ENCODE peak calls at places on chromosomes 16 and 17, in eight cellular contexts. V is OCI-LY7, M is tibial nerve, J is esophagus squamous epithelium, U is neural progenitor cell, H is sigmoid colon, E is suprapubic skin, Y is tibial artery. S is an unnamed sample.

GRCh38 chr17:13024526-13025263 is 6.9 kb upstream of the ELAC2 start:
- DNase-seq in V (peak; percentile 68), U (peak; percentile 86), M (peak; percentile 51), H (no peak), Y (peak; percentile 47), E (peak; percentile 71), J (no peak), S (peak; percentile 79)

GRCh38 chr17:73901661-73902415 is 257.6 kb upstream of the SDK2 start:
- DNase-seq in M (peak; percentile 21), V (peak; percentile 25), U (peak; percentile 79), J (no peak), Y (peak; percentile 33), H (no peak), E (no peak), S (peak; percentile 74)

GRCh38 chr17:51608251-51608933 is 348.0 kb downstream of the UTP18 start:
- DNase-seq in V (no peak), E (no peak), Y (no peak), M (no peak), H (no peak), U (no peak), J (no peak), S (no peak)

GRCh38 chr16:51666821-51667220 is 515.8 kb upstream of the SALL1 start:
- DNase-seq in M (no peak), H (no peak), U (no peak), V (no peak), J (no peak), Y (no peak), E (no peak), S (no peak)

GRCh38 chr17:28920191-28920590 is 17.3 kb upstream of the DHRS13 start:
- DNase-seq in U (no peak), J (no peak), V (no peak), H (no peak), M (no peak), Y (no peak), E (no peak), S (no peak)

GRCh38 chr16:50373780-50374179 is 5.0 kb upstream of the BRD7 start:
- DNase-seq in V (no peak), E (no peak), U (no peak), M (no peak), Y (no peak), H (no peak), J (no peak), S (no peak)

GRCh38 chr17:28255616-28256015 is 63.4 kb upstream of the TMEM97 start:
- DNase-seq in H (no peak), J (no peak), U (no peak), M (no peak), Y (no peak), V (no peak), E (no peak), S (no peak)

GRCh38 chr17:41009301-41009760 is 403 bp upstream of the KRTAP3-1 start:
- DNase-seq in J (no peak), M (no peak), U (peak; percentile 56), V (no peak), H (no peak), E (no peak), Y (no peak), S (no peak)

GRCh38 chr17:14552311-14552710 is 251.4 kb downstream of the HS3ST3B1 start:
- DNase-seq in V (no peak), E (no peak), J (no peak), H (no peak), M (no peak), Y (no peak), U (no peak), S (no peak)

GRCh38 chr16:49181812-49182211 is 99.8 kb downstream of the CBLN1 start:
- DNase-seq in U (peak; percentile 18), E (no peak), H (no peak), Y (no peak), V (no peak), J (no peak), M (no peak), S (no peak)

GRCh38 chr16:48503779-48504178 is 106.2 kb downstream of the N4BP1 start:
- DNase-seq in J (no peak), E (peak; percentile 70), U (no peak), Y (peak; percentile 72), H (peak; percentile 85), M (peak; percentile 82), V (no peak), S (no peak)

GRCh38 chr16:75462804-75463203 is 1.7 kb downstream of the TMEM170A start:
- DNase-seq in U (no peak), V (peak; percentile 9), E (no peak), Y (no peak), J (no peak), M (no peak), H (no peak), S (no peak)

GRCh38 chr17:30947796-30948195 is 23.0 kb upstream of the RNF135 start:
- DNase-seq in U (no peak), Y (no peak), M (no peak), H (no peak), V (no peak), E (no peak), J (no peak), S (no peak)

GRCh38 chr16:85377388-85378144 is 235.6 kb upstream of the GSE1 start:
- DNase-seq in J (no peak), E (no peak), H (no peak), Y (no peak), U (no peak), V (no peak), M (no peak), S (no peak)

GRCh38 chr16:84758627-84759026 is 58.8 kb downstream of the USP10 start:
- DNase-seq in M (no peak), U (no peak), V (no peak), Y (no peak), E (no peak), J (no peak), H (peak; percentile 78), S (no peak)

GRCh38 chr17:30549864-30550511 is 72.8 kb downstream of the GOSR1 start:
- DNase-seq in Y (no peak), M (no peak), E (no peak), U (no peak), J (no peak), V (no peak), H (no peak), S (no peak)

DNA sequence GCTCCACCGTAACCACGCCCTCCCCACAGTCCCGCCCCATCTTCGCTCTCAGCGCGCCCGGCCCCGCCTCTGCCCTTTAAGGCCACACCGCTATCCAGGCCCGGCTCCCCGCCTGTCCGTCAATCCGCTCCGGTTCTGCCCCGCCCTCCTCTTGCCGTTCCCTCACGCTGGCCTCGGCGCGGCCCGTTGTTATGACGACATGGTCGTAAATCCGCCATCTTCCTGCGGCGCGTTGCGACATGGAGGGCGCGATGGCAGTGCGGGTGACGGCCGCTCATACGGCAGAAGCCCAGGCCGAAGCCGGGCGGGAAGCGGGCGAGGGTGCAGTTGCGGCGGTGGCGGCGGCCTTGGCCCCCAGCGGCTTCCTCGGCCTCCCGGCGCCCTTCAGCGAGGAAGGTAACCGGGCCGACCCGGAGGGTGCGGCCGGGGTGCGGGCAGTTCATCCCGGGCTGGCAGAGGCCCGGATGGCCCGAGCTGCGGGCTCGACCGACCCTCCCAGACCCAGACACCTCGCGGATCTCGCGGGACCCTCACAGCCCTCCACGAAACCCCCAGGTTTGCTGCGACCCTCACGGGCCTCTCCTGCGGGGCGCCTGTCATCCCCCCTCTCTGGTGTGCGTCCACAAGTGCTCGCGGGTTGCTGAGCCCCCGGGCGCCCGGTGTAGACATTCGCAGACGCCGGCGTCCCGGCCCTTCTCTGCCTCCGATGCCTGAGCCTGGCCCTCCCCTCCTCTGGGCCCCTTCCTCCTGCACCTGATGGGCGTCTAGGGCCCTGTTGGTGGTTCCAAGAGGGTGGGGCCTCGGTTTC is at the start of gene E4F1:
- DNase-seq in J (peak; percentile 97), E (peak; percentile 100), U (peak; percentile 100), H (peak; percentile 100), V (peak; percentile 99), M (peak; percentile 97), Y (peak; percentile 99), S (peak; percentile 100)
- TF ChIP-seq CTCF in J (no peak), E (no peak), U (no peak), H (no peak), V (no peak), M (no peak), Y (no peak), S (no peak)

GRCh38 chr17:7583253-7584109 is at the start of gene MPDU1:
- DNase-seq in H (peak; percentile 99), M (peak; percentile 90), E (peak; percentile 98), V (peak; percentile 94), J (peak; percentile 71), U (peak; percentile 98), Y (peak; percentile 93), S (peak; percentile 89)
- H3K4me1 ChIP-seq in H (no peaks in the 10 kb centered on the region), M (peaks cover 76% of the 10 kb centered on the region), E (peaks cover 84% of the 10 kb centered on the region), V (peaks cover 33% of the 10 kb centered on the region), J (peaks cover 75% of the 10 kb centered on the region), U (peaks cover 15% of the 10 kb centered on the region), Y (peaks cover 46% of the 10 kb centered on the region), S (peaks cover 40% of the 10 kb centered on the region)

DNA sequence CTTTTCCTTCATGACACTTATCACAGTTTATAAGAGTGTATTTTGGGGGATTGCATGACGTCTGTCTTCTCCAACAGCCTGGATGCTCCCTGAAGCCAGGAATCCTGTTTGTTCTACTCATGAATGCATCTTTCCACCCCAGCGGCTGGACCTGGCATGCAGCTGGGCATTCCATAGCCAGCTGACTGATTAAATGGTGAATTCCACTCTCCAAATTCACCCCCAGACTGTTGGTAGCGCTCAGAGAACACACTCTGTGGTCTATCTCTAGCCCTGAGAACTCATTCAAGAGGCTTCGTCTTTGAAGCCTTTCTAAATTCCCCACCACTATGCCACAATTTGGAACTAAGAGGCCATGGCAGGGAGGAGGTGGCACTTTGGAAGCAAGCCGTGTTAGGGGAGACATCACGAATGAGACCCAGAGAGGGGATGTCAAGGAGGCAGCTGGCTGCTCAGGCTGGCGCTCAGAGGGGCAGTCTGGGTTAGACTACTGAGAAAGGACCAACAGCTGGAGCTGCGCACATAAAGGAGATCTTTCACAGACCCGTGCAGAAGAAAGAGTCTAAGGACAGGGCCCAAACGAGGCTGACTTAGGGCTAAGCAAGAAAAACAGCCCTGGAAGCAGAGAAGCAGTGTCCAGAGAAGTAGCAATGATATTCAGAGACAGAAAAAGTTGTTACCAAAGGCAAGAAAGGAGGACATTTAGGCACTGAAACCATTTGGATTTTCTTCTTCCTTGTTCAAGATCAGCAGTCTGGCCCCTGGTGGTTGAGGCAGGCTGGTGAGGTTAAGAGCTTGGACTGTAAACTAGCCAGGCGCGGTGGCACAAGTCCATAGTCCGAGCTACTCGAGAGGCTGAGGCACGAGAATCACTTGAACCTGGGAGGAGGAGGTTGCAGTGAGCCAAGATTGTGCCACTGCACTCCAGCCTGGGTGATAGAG is 42.4 kb upstream of the ZNF629 start:
- DNase-seq in V (no peak), U (no peak), J (no peak), M (no peak), E (no peak), Y (no peak), H (no peak), S (no peak)
- H3K9me3 ChIP-seq in V (no peaks in the 10 kb centered on the region), U (no peaks in the 10 kb centered on the region), J (no peaks in the 10 kb centered on the region), M (no peaks in the 10 kb centered on the region), E (no peaks in the 10 kb centered on the region), Y (no peaks in the 10 kb centered on the region), H (no peaks in the 10 kb centered on the region), S (no peaks in the 10 kb centered on the region)

DNA sequence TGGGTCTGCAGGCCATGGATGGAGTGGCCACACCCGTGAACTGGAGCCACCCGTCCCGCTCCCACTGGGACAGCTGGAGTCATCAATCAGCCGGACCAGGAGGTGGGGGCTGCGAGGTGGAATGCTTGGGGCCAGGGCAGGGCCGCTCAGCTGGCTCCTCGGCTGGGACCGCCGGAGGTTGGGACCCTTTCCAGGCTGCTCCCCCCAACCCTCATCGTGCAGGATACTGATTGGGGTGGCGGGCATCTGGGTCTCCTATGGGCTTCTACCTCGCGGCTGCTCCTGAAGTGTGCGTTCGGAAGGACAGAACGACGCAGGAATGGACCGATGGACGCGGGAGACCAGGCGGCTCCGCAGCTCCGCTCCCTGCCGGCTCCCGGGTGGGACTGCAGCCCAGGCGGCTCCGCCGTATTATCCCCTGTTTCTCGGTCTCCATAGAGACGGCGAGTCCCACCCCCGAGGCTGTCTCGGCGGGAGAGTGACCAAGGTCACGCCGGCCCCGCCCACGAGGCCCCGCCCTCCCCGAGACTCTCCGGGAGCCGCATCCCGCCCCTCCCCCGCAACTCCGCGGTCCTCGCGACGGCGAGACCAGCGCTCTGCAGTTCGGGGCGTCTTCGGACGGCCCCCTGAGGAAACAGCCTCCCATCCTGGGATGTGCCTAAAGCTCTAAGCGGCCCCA is at the start of gene TPPP3:
- DNase-seq in J (no peak), E (peak; percentile 95), H (peak; percentile 95), U (peak; percentile 87), M (peak; percentile 77), V (no peak), Y (peak; percentile 89), S (peak; percentile 88)
- TF ChIP-seq CTCF in J (peak; percentile 29), E (peak; percentile 87), H (peak; percentile 60), U (peak; percentile 66), M (peak; percentile 45), V (no peak), Y (peak; percentile 59), S (peak; percentile 21)

S was measured in Peyer's patch.